ENCODE peak calls at places on chromosomes 16 and 17, in seven cellular contexts. One of them, this sample, is unnamed.

GRCh38 chr16:23074423-23074822 is 74.8 kb downstream of the USP31 start:
- DNase-seq in GM23338: no peak
- DNase-seq in AG04449: no peak
- DNase-seq in GM12864: no peak
- DNase-seq in nephron progenitor cell: no peak
- DNase-seq in heart left ventricle: peak
- DNase-seq in left ventricle myocardium inferior: peak
- DNase-seq in this sample: no peak

GRCh38 chr16:11233727-11234376 is 22.2 kb downstream of the SOCS1 start:
- DNase-seq in GM23338: peak
- DNase-seq in AG04449: no peak
- DNase-seq in GM12864: no peak
- DNase-seq in nephron progenitor cell: no peak
- DNase-seq in heart left ventricle: no peak
- DNase-seq in left ventricle myocardium inferior: no peak
- DNase-seq in this sample: no peak

GRCh38 chr16:14098081-14098480 is 27.0 kb downstream of the MRTFB start:
- DNase-seq in GM23338: no peak
- DNase-seq in AG04449: peak
- DNase-seq in GM12864: no peak
- DNase-seq in nephron progenitor cell: no peak
- DNase-seq in heart left ventricle: no peak
- DNase-seq in left ventricle myocardium inferior: no peak
- DNase-seq in this sample: no peak

GRCh38 chr17:1462164-1463112 is 6.4 kb upstream of the CRK start:
- DNase-seq in GM23338: no peak
- DNase-seq in AG04449: no peak
- DNase-seq in GM12864: no peak
- DNase-seq in nephron progenitor cell: no peak
- DNase-seq in heart left ventricle: no peak
- DNase-seq in left ventricle myocardium inferior: no peak
- DNase-seq in this sample: no peak

GRCh38 chr16:6643083-6643686 is 689.5 kb upstream of the RBFOX1 start:
- DNase-seq in GM23338: peak
- DNase-seq in AG04449: peak
- DNase-seq in GM12864: peak
- DNase-seq in nephron progenitor cell: peak
- DNase-seq in heart left ventricle: no peak
- DNase-seq in left ventricle myocardium inferior: no peak
- DNase-seq in this sample: peak

GRCh38 chr16:50739031-50739430 is 2.9 kb upstream of the CYLD start:
- DNase-seq in GM23338: no peak
- DNase-seq in AG04449: no peak
- DNase-seq in GM12864: no peak
- DNase-seq in nephron progenitor cell: no peak
- DNase-seq in heart left ventricle: no peak
- DNase-seq in left ventricle myocardium inferior: no peak
- DNase-seq in this sample: no peak

GRCh38 chr17:80477647-80478478 is 1.5 kb upstream of the NPTX1 start:
- DNase-seq in GM23338: peak
- DNase-seq in AG04449: no peak
- DNase-seq in GM12864: no peak
- DNase-seq in nephron progenitor cell: peak
- DNase-seq in heart left ventricle: no peak
- DNase-seq in left ventricle myocardium inferior: no peak
- DNase-seq in this sample: no peak

GRCh38 chr17:76336756-76337412 is 16.8 kb downstream of the PRPSAP1 start:
- DNase-seq in GM23338: no peak
- DNase-seq in AG04449: no peak
- DNase-seq in GM12864: no peak
- DNase-seq in nephron progenitor cell: no peak
- DNase-seq in heart left ventricle: no peak
- DNase-seq in left ventricle myocardium inferior: no peak
- DNase-seq in this sample: no peak

GRCh38 chr16:65666132-65666869 is 544.4 kb upstream of the CDH11 start:
- DNase-seq in GM23338: peak
- DNase-seq in AG04449: no peak
- DNase-seq in GM12864: no peak
- DNase-seq in nephron progenitor cell: no peak
- DNase-seq in heart left ventricle: no peak
- DNase-seq in left ventricle myocardium inferior: no peak
- DNase-seq in this sample: no peak

GRCh38 chr17:63171428-63172205 is 205.6 kb downstream of the TANC2 start:
- DNase-seq in GM23338: no peak
- DNase-seq in AG04449: no peak
- DNase-seq in GM12864: no peak
- DNase-seq in nephron progenitor cell: no peak
- DNase-seq in heart left ventricle: no peak
- DNase-seq in left ventricle myocardium inferior: no peak
- DNase-seq in this sample: no peak

GRCh38 chr17:76145231-76146052 is 4.4 kb upstream of the FOXJ1 start:
- DNase-seq in GM23338: peak
- DNase-seq in AG04449: no peak
- DNase-seq in GM12864: no peak
- DNase-seq in nephron progenitor cell: no peak
- DNase-seq in heart left ventricle: no peak
- DNase-seq in left ventricle myocardium inferior: no peak
- DNase-seq in this sample: no peak

GRCh38 chr17:78458739-78459335 is 80.4 kb downstream of the PGS1 start:
- DNase-seq in GM23338: no peak
- DNase-seq in AG04449: no peak
- DNase-seq in GM12864: no peak
- DNase-seq in nephron progenitor cell: no peak
- DNase-seq in heart left ventricle: no peak
- DNase-seq in left ventricle myocardium inferior: no peak
- DNase-seq in this sample: no peak

GRCh38 chr16:26987631-26988030 is 79.1 kb upstream of the C16orf82 start:
- DNase-seq in GM23338: no peak
- DNase-seq in AG04449: no peak
- DNase-seq in GM12864: no peak
- DNase-seq in nephron progenitor cell: no peak
- DNase-seq in heart left ventricle: no peak
- DNase-seq in left ventricle myocardium inferior: no peak
- DNase-seq in this sample: peak

GRCh38 chr17:37848690-37849616 is 75.3 kb upstream of the TBC1D3K start:
- DNase-seq in GM23338: no peak
- DNase-seq in AG04449: peak
- DNase-seq in GM12864: no peak
- DNase-seq in nephron progenitor cell: no peak
- DNase-seq in heart left ventricle: no peak
- DNase-seq in left ventricle myocardium inferior: no peak
- DNase-seq in this sample: peak

GRCh38 chr16:20510323-20510722 is 59.0 kb downstream of the ACSM2A start:
- DNase-seq in GM23338: no peak
- DNase-seq in AG04449: no peak
- DNase-seq in GM12864: no peak
- DNase-seq in nephron progenitor cell: no peak
- DNase-seq in heart left ventricle: peak
- DNase-seq in left ventricle myocardium inferior: no peak
- DNase-seq in this sample: no peak

GRCh38 chr16:3171181-3171854 is 16.7 kb upstream of the OR1F1 start:
- DNase-seq in GM23338: no peak
- DNase-seq in AG04449: no peak
- DNase-seq in GM12864: no peak
- DNase-seq in nephron progenitor cell: no peak
- DNase-seq in heart left ventricle: no peak
- DNase-seq in left ventricle myocardium inferior: no peak
- DNase-seq in this sample: no peak

GRCh38 chr16:3174618-3175148 is 13.3 kb upstream of the OR1F1 start:
- DNase-seq in GM23338: peak
- DNase-seq in AG04449: no peak
- DNase-seq in GM12864: no peak
- DNase-seq in nephron progenitor cell: no peak
- DNase-seq in heart left ventricle: no peak
- DNase-seq in left ventricle myocardium inferior: no peak
- DNase-seq in this sample: no peak

GRCh38 chr16:3171855-3172593 is 16.0 kb upstream of the OR1F1 start:
- DNase-seq in GM23338: peak
- DNase-seq in AG04449: no peak
- DNase-seq in GM12864: no peak
- DNase-seq in nephron progenitor cell: peak
- DNase-seq in heart left ventricle: no peak
- DNase-seq in left ventricle myocardium inferior: no peak
- DNase-seq in this sample: no peak

GRCh38 chr16:3175157-3176153 is 12.5 kb upstream of the OR1F1 start:
- DNase-seq in GM23338: peak
- DNase-seq in AG04449: no peak
- DNase-seq in GM12864: no peak
- DNase-seq in nephron progenitor cell: peak
- DNase-seq in heart left ventricle: no peak
- DNase-seq in left ventricle myocardium inferior: no peak
- DNase-seq in this sample: no peak

GRCh38 chr16:3173892-3174617 is 13.9 kb upstream of the OR1F1 start:
- DNase-seq in GM23338: peak
- DNase-seq in AG04449: no peak
- DNase-seq in GM12864: no peak
- DNase-seq in nephron progenitor cell: peak
- DNase-seq in heart left ventricle: no peak
- DNase-seq in left ventricle myocardium inferior: no peak
- DNase-seq in this sample: no peak
- TF ChIP-seq CTCF in GM23338: peak
- TF ChIP-seq CTCF in AG04449: peak
- TF ChIP-seq CTCF in GM12864: peak
- TF ChIP-seq CTCF in nephron progenitor cell: peak
- TF ChIP-seq CTCF in heart left ventricle: no peak
- TF ChIP-seq CTCF in left ventricle myocardium inferior: no peak
- TF ChIP-seq CTCF in this sample: peak

GRCh38 chr16:1537763-1538289 is 4.4 kb downstream of the TMEM204 start:
- DNase-seq in GM23338: no peak
- DNase-seq in AG04449: no peak
- DNase-seq in GM12864: no peak
- DNase-seq in nephron progenitor cell: no peak
- DNase-seq in heart left ventricle: no peak
- DNase-seq in left ventricle myocardium inferior: peak
- DNase-seq in this sample: no peak

GRCh38 chr16:1537138-1537577 is 3.7 kb downstream of the TMEM204 start:
- DNase-seq in GM23338: no peak
- DNase-seq in AG04449: no peak
- DNase-seq in GM12864: no peak
- DNase-seq in nephron progenitor cell: peak
- DNase-seq in heart left ventricle: no peak
- DNase-seq in left ventricle myocardium inferior: no peak
- DNase-seq in this sample: no peak

GRCh38 chr16:1540556-1540855 is 7.0 kb downstream of the TMEM204 start:
- DNase-seq in GM23338: no peak
- DNase-seq in AG04449: no peak
- DNase-seq in GM12864: no peak
- DNase-seq in nephron progenitor cell: no peak
- DNase-seq in heart left ventricle: no peak
- DNase-seq in left ventricle myocardium inferior: no peak
- DNase-seq in this sample: no peak

GRCh38 chr16:1539720-1540555 is 6.5 kb downstream of the TMEM204 start:
- DNase-seq in GM23338: no peak
- DNase-seq in AG04449: no peak
- DNase-seq in GM12864: no peak
- DNase-seq in nephron progenitor cell: no peak
- DNase-seq in heart left ventricle: no peak
- DNase-seq in left ventricle myocardium inferior: no peak
- DNase-seq in this sample: no peak

GRCh38 chr16:1538804-1539520 is 5.5 kb downstream of the TMEM204 start:
- DNase-seq in GM23338: peak
- DNase-seq in AG04449: no peak
- DNase-seq in GM12864: no peak
- DNase-seq in nephron progenitor cell: no peak
- DNase-seq in heart left ventricle: no peak
- DNase-seq in left ventricle myocardium inferior: no peak
- DNase-seq in this sample: no peak
- TF ChIP-seq CTCF in GM23338: peak
- TF ChIP-seq CTCF in AG04449: no peak
- TF ChIP-seq CTCF in GM12864: peak
- TF ChIP-seq CTCF in nephron progenitor cell: no peak
- TF ChIP-seq CTCF in heart left ventricle: no peak
- TF ChIP-seq CTCF in left ventricle myocardium inferior: peak
- TF ChIP-seq CTCF in this sample: peak

DNA sequence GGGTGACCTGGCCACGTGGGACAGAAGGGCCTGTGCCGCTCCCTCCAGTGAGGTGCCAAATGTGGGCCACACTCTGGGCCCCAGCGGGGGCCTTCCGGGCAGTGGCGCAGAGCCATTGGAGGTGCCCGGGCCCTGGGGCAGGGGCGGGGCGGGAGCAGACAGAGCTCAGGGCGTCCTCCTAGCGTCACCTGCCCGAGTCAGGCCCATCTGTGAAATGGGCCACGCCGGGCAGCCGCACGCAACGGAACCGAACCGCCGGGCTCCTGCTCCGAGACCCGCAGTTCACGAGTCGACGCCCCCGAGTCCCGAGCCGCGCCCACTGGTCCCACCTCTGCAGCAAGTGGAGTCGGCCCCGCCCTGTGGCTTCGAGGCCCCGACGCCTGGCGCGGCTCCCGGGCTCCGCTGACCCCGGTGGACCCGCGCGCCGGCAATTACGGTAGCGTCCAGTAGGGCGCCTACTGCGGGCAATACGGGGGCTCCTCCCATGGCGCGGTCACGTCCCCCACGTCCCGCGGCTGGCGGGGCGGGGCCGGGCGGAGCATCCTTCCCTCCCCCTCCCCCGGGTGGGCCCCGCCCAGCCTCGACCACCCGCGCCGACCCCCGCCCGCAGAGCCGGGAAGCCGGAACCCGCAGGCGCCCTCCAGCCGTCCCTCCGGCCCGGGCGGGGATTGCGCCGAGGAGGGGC is 1.9 kb downstream of the SLC16A3 start:
- DNase-seq in GM23338: peak
- DNase-seq in AG04449: no peak
- DNase-seq in GM12864: no peak
- DNase-seq in nephron progenitor cell: peak
- DNase-seq in heart left ventricle: peak
- DNase-seq in left ventricle myocardium inferior: peak
- DNase-seq in this sample: no peak
- TF ChIP-seq CTCF in GM23338: peak
- TF ChIP-seq CTCF in AG04449: peak
- TF ChIP-seq CTCF in GM12864: peak
- TF ChIP-seq CTCF in nephron progenitor cell: peak
- TF ChIP-seq CTCF in heart left ventricle: peak
- TF ChIP-seq CTCF in left ventricle myocardium inferior: peak
- TF ChIP-seq CTCF in this sample: peak

GRCh38 chr16:12582696-12583095 is 221.0 kb downstream of the CPPED1 start:
- DNase-seq in GM23338: no peak
- DNase-seq in AG04449: no peak
- DNase-seq in GM12864: no peak
- DNase-seq in nephron progenitor cell: no peak
- DNase-seq in heart left ventricle: no peak
- DNase-seq in left ventricle myocardium inferior: no peak
- DNase-seq in this sample: no peak

GRCh38 chr16:12580809-12581208 is 222.9 kb downstream of the CPPED1 start:
- DNase-seq in GM23338: no peak
- DNase-seq in AG04449: no peak
- DNase-seq in GM12864: no peak
- DNase-seq in nephron progenitor cell: no peak
- DNase-seq in heart left ventricle: no peak
- DNase-seq in left ventricle myocardium inferior: no peak
- DNase-seq in this sample: no peak

GRCh38 chr16:12586701-12587100 is 217.0 kb downstream of the CPPED1 start:
- DNase-seq in GM23338: no peak
- DNase-seq in AG04449: no peak
- DNase-seq in GM12864: no peak
- DNase-seq in nephron progenitor cell: no peak
- DNase-seq in heart left ventricle: no peak
- DNase-seq in left ventricle myocardium inferior: no peak
- DNase-seq in this sample: no peak

GRCh38 chr16:12584488-12585233 is 219.0 kb downstream of the CPPED1 start:
- DNase-seq in GM23338: no peak
- DNase-seq in AG04449: no peak
- DNase-seq in GM12864: no peak
- DNase-seq in nephron progenitor cell: no peak
- DNase-seq in heart left ventricle: no peak
- DNase-seq in left ventricle myocardium inferior: no peak
- DNase-seq in this sample: no peak

GRCh38 chr16:12583237-12583897 is 220.3 kb downstream of the CPPED1 start:
- DNase-seq in GM23338: no peak
- DNase-seq in AG04449: no peak
- DNase-seq in GM12864: no peak
- DNase-seq in nephron progenitor cell: no peak
- DNase-seq in heart left ventricle: no peak
- DNase-seq in left ventricle myocardium inferior: no peak
- DNase-seq in this sample: no peak
- TF ChIP-seq CTCF in GM23338: no peak
- TF ChIP-seq CTCF in AG04449: no peak
- TF ChIP-seq CTCF in GM12864: no peak
- TF ChIP-seq CTCF in nephron progenitor cell: no peak
- TF ChIP-seq CTCF in heart left ventricle: no peak
- TF ChIP-seq CTCF in left ventricle myocardium inferior: no peak
- TF ChIP-seq CTCF in this sample: no peak

This sample was measured in HFF-Myc.